ENCODE peak calls at places on chromosomes 5 and 9, in five cellular contexts. W is left ventricle myocardium inferior; O is sigmoid colon; E is CD4-positive, CD25-positive, alpha-beta regulatory T cell; S is CD8-positive, alpha-beta T cell. I is an unnamed sample.
A peak's percentile ranks its signal among the peaks of the same experiment; 100 is the strongest.

GRCh38 chr9:85536076-85536475 is 205.7 kb downstream of the AGTPBP1 start:
- DNase-seq in E (no peak), S (no peak), W (peak; percentile 35), O (no peak), I (peak; percentile 91)

GRCh38 chr5:43301653-43302091 is 11.5 kb downstream of the HMGCS1 start:
- DNase-seq in E (no peak), S (no peak), W (no peak), O (no peak), I (no peak)

GRCh38 chr5:173823721-173824567 is 64.2 kb upstream of the CPEB4 start:
- DNase-seq in S (no peak), E (no peak), O (no peak), W (no peak), I (peak; percentile 92)

GRCh38 chr9:110864011-110864410 is 174.3 kb downstream of the LPAR1 start:
- DNase-seq in W (no peak), S (no peak), E (no peak), O (no peak), I (no peak)

GRCh38 chr9:117448066-117448465 is 33.2 kb upstream of the ASTN2 start:
- DNase-seq in O (no peak), W (no peak), S (no peak), E (no peak), I (no peak)

GRCh38 chr9:84597131-84597530 is 72.4 kb upstream of the NTRK2 start:
- DNase-seq in S (no peak), W (no peak), O (no peak), E (no peak), I (no peak)

GRCh38 chr5:154042751-154043150 is 4.0 kb downstream of the MFAP3 start:
- DNase-seq in S (no peak), W (no peak), O (no peak), E (no peak), I (no peak)

GRCh38 chr5:174418809-174419522 is 305.4 kb upstream of the MSX2 start:
- DNase-seq in O (no peak), S (no peak), E (no peak), W (no peak), I (peak; percentile 40)

GRCh38 chr9:109499631-109500120 is 1.6 kb upstream of the PTPN3 start:
- DNase-seq in S (no peak), E (no peak), O (no peak), W (peak; percentile 61), I (peak; percentile 73)

GRCh38 chr5:59042201-59042600 is 459.3 kb downstream of the RAB3C start:
- DNase-seq in W (no peak), O (no peak), S (no peak), E (no peak), I (no peak)

DNA sequence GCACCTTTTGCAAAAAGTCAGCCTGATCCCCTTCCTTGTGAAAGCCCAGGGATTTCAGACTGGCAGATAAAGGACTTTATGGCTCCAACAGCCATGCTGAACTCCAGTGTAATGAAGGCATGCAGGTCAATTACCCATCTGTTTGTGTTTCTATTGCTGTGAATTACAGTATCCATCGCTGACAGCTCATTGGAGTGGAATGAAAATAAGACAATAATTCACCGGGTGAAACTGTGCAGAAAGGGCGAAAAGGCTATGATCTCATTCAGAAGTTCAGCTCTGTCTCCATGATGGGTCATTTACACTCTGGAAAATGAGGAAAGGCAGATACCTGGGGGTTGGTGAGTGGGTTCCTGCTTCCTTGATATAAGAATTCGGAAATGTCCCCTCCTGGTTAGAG is 148.0 kb downstream of the BRINP1 start:
- DNase-seq in S (no peak), E (no peak), W (no peak), O (no peak), I (no peak)
- H3K36me3 ChIP-seq in S (no peaks in the 10 kb centered on the region), E (no peaks in the 10 kb centered on the region), W (no peaks in the 10 kb centered on the region), O (no peaks in the 10 kb centered on the region), I (no peaks in the 10 kb centered on the region)

DNA sequence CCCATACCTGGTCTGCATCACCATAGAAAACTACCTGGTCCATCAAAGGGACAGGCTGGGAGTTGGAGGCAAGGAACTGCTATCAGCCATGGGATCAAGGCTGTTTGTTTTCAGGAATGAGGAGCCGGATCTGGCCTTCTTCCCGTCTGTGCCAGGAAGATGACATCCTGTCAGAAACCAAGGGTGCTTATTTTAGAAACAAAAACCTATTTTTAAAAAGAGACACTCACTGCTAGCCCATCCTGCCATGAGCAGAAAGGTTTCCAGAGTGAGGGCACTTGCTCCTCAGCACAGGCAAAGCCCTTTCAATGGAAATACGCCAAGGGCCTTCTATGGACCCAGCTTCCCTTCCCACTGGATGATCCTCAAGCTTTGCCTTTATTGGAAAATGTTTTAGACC is 132.6 kb upstream of the FSTL4 start:
- DNase-seq in E (no peak), O (no peak), W (no peak), S (no peak), I (no peak)
- H3K27me3 ChIP-seq in E (no peaks in the 10 kb centered on the region), O (no peaks in the 10 kb centered on the region), W (peaks cover 52% of the 10 kb centered on the region), S (no peaks in the 10 kb centered on the region), I (no peaks in the 10 kb centered on the region)

GRCh38 chr5:126852104-126852531 is 75.2 kb downstream of the LMNB1 start:
- DNase-seq in S (peak; percentile 21), O (peak; percentile 78), E (no peak), W (no peak), I (no peak)
- H3K4me3 ChIP-seq in S (no peak overlapping the region), O (no peak overlapping the region), E (peak overlapping the region; percentile 76), W (peak overlapping the region; percentile 17), I (no peak overlapping the region)

GRCh38 chr9:36934478-36935065 is 99.5 kb downstream of the PAX5 start:
- DNase-seq in S (no peak), O (no peak), W (no peak), E (no peak), I (no peak)
- H3K36me3 ChIP-seq in S (no peaks in the 10 kb centered on the region), O (no peaks in the 10 kb centered on the region), W (no peaks in the 10 kb centered on the region), E (no peaks in the 10 kb centered on the region), I (no peaks in the 10 kb centered on the region)

GRCh38 chr9:133443982-133444381 is 15.8 kb upstream of the CACFD1 start:
- DNase-seq in S (no peak), W (no peak), E (no peak), O (no peak), I (no peak)
- H3K27me3 ChIP-seq in S (no peaks in the 10 kb centered on the region), W (no peaks in the 10 kb centered on the region), E (no peaks in the 10 kb centered on the region), O (no peaks in the 10 kb centered on the region), I (no peaks in the 10 kb centered on the region)

DNA sequence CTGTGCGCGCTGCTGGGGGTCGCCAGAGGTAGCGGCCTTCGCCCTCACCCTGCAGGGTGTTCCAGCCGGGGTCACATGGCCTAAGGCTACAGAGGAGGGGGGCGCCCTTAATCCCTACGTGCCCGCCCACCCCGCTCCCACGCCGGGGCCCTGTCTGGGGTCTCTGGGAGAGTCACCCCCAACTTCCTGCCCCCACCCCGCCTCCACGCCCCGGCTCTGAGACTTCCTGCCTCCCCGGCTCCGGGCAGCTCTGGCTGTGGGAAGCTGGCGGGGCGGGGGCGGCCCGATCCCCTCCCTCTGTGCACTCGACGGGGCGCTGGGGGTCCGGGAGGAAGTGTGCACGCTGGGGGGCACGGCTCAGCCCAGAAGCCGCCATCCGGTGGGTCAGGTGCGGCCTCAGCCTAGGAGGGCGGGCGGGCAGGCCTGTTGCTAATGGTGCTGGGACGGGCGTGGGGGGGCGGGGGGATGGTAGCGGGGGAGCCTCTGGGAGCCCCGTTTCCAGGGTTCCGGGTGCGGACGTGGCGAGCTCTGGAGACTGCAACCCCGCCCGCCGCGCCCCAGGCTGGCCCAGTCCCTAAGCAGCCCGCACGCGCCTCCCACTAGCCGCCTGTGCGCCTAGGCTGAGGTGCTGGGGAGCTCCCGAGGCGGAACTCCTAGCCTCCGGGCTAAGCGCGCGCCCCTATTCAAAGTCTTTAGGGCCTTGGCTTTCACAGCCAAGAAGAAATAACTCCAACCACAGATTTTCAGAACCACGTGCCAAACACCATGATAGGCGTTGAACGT is 61.6 kb downstream of the CXXC5 start:
- DNase-seq in W (peak; percentile 47), O (no peak), E (no peak), S (no peak), I (no peak)
- H3K4me3 ChIP-seq in W (peak overlapping the region; percentile 73), O (peak overlapping the region; percentile 22), E (no peak overlapping the region), S (peak overlapping the region; percentile 64), I (peak overlapping the region; percentile 21)

GRCh38 chr5:175813943-175814630 is 57.3 kb upstream of the CPLX2 start:
- DNase-seq in W (no peak), O (no peak), S (no peak), E (no peak), I (peak; percentile 21)
- H3K36me3 ChIP-seq in W (no peaks in the 10 kb centered on the region), O (no peaks in the 10 kb centered on the region), S (no peaks in the 10 kb centered on the region), E (no peaks in the 10 kb centered on the region), I (no peaks in the 10 kb centered on the region)

GRCh38 chr5:33420946-33421345 is 19.8 kb upstream of the TARS1 start:
- DNase-seq in O (no peak), E (no peak), W (no peak), S (no peak), I (no peak)
- H3K27me3 ChIP-seq in O (no peaks in the 10 kb centered on the region), E (peaks cover 2% of the 10 kb centered on the region), W (no peaks in the 10 kb centered on the region), S (no peaks in the 10 kb centered on the region), I (no peaks in the 10 kb centered on the region)

GRCh38 chr9:37675661-37676060 is 24.9 kb downstream of the FRMPD1 start:
- DNase-seq in O (no peak), E (no peak), W (no peak), S (no peak), I (no peak)
- H3K4me3 ChIP-seq in O (no peak overlapping the region), E (no peak overlapping the region), W (no peak overlapping the region), S (no peak overlapping the region), I (no peak overlapping the region)